ENCODE peak calls at places on chromosomes 1 and 21, in four cellular contexts. W is endodermal cell, E is NCI-H1092, V is T follicular helper cell. C is an unnamed sample.
A peak's percentile ranks its signal among the peaks of the same experiment; 100 is the strongest.

GRCh38 chr1:201537966-201538617 is 835 bp upstream of the NAV1 start:
- DNase-seq in E (no peak), V (no peak), W (peak; percentile 75), C (peak; percentile 73)

GRCh38 chr1:170309389-170310013 is 163.7 kb downstream of the NTMT2 start:
- DNase-seq in W (peak; percentile 66), V (no peak), E (no peak), C (peak; percentile 83)

GRCh38 chr1:22177354-22178003 is 34.6 kb upstream of the WNT4 start:
- DNase-seq in V (no peak), E (no peak), W (no peak), C (peak; percentile 22)

GRCh38 chr1:240496356-240496755 is 115.6 kb downstream of the GREM2 start:
- DNase-seq in W (no peak), V (no peak), E (no peak), C (no peak)

GRCh38 chr1:91080650-91081049 is 58.8 kb upstream of the ZNF644 start:
- DNase-seq in E (no peak), W (no peak), V (no peak), C (peak; percentile 81)

GRCh38 chr1:238647877-238648276 is 738.5 kb upstream of the CHRM3 start:
- DNase-seq in E (no peak), W (peak; percentile 73), V (no peak), C (peak; percentile 98)

GRCh38 chr1:15730423-15730822 is 5.6 kb upstream of the SLC25A34 start:
- DNase-seq in W (no peak), E (no peak), V (no peak), C (no peak)

GRCh38 chr1:184487561-184488200 is 100.9 kb downstream of the C1orf21 start:
- DNase-seq in W (no peak), V (no peak), E (no peak), C (no peak)

GRCh38 chr1:175314300-175314699 is 121.7 kb upstream of the KIAA0040 start:
- DNase-seq in V (no peak), W (no peak), E (peak; percentile 60), C (peak; percentile 13)

GRCh38 chr1:25799758-25800537 is at the start of gene SELENON:
- DNase-seq in E (peak; percentile 53), W (peak; percentile 92), V (no peak), C (peak; percentile 50)

GRCh38 chr21:42208801-42209490 is 10.0 kb upstream of the ABCG1 start:
- DNase-seq in V (no peak), W (peak; percentile 59), E (no peak), C (no peak)

GRCh38 chr1:40313329-40313957 is 3.6 kb downstream of the COL9A2 start:
- DNase-seq in V (no peak), W (no peak), E (no peak), C (peak; percentile 91)

GRCh38 chr1:231684333-231685244 is 58.0 kb downstream of the DISC1 start:
- DNase-seq in W (no peak), E (peak; percentile 89), V (no peak), C (peak; percentile 92)

GRCh38 chr1:207644852-207645631 is at the start of gene CR1L:
- DNase-seq in E (peak; percentile 72), W (peak; percentile 60), V (peak; percentile 46), C (peak; percentile 78)

GRCh38 chr1:206419783-206420182 is 50.5 kb upstream of the IKBKE start:
- DNase-seq in E (no peak), V (no peak), W (no peak), C (no peak)

GRCh38 chr1:92168657-92169056 is 49.1 kb upstream of the C1orf146 start:
- DNase-seq in V (no peak), W (no peak), E (peak; percentile 60), C (no peak)

GRCh38 chr1:71745326-71745725 is 537.0 kb downstream of the NEGR1 start:
- DNase-seq in E (no peak), V (no peak), W (no peak), C (no peak)

GRCh38 chr1:205191127-205191577 is 20.4 kb downstream of the DSTYK start:
- DNase-seq in W (no peak), E (no peak), V (no peak), C (no peak)